ENCODE peak calls at places on chromosomes 11 and 22, in six cellular contexts. One of them, this sample, is unnamed.
A peak's percentile ranks its signal among the peaks of the same experiment; 100 is the strongest.

GRCh38 chr22:27336151-27337090 is 465.1 kb downstream of the MN1 start:
- DNase-seq in transverse colon: no peak
- DNase-seq in GM12878: no peak
- DNase-seq in testis: no peak
- DNase-seq in sigmoid colon: no peak
- DNase-seq in ovary: no peak
- DNase-seq in this sample: no peak

GRCh38 chr22:50342651-50343540 is at the start of gene PPP6R2:
- DNase-seq in transverse colon: peak; percentile 88
- DNase-seq in GM12878: no peak
- DNase-seq in testis: peak; percentile 86
- DNase-seq in sigmoid colon: peak; percentile 90
- DNase-seq in ovary: peak; percentile 87
- DNase-seq in this sample: peak; percentile 85

GRCh38 chr22:30871391-30872281 is 96.9 kb downstream of the MORC2 start:
- DNase-seq in transverse colon: peak; percentile 3
- DNase-seq in GM12878: no peak
- DNase-seq in testis: no peak
- DNase-seq in sigmoid colon: peak; percentile 40
- DNase-seq in ovary: peak; percentile 6
- DNase-seq in this sample: peak; percentile 7

GRCh38 chr22:43792905-43793304 is 19.2 kb downstream of the EFCAB6 start:
- DNase-seq in transverse colon: no peak
- DNase-seq in GM12878: no peak
- DNase-seq in testis: no peak
- DNase-seq in sigmoid colon: no peak
- DNase-seq in ovary: no peak
- DNase-seq in this sample: no peak

GRCh38 chr22:22244337-22245250 is at the start of gene VPREB1:
- DNase-seq in transverse colon: no peak
- DNase-seq in GM12878: no peak
- DNase-seq in testis: no peak
- DNase-seq in sigmoid colon: no peak
- DNase-seq in ovary: no peak
- DNase-seq in this sample: no peak

GRCh38 chr22:18110194-18110943 is at the start of gene TUBA8:
- DNase-seq in transverse colon: peak; percentile 25
- DNase-seq in GM12878: no peak
- DNase-seq in testis: peak; percentile 44
- DNase-seq in sigmoid colon: no peak
- DNase-seq in ovary: peak; percentile 48
- DNase-seq in this sample: peak; percentile 50

GRCh38 chr11:68780829-68781228 is 29.5 kb upstream of the TESMIN start:
- DNase-seq in transverse colon: peak; percentile 39
- DNase-seq in GM12878: no peak
- DNase-seq in testis: peak; percentile 85
- DNase-seq in sigmoid colon: no peak
- DNase-seq in ovary: no peak
- DNase-seq in this sample: peak; percentile 76

GRCh38 chr11:35750315-35750714 is 87.7 kb downstream of the TRIM44 start:
- DNase-seq in transverse colon: no peak
- DNase-seq in GM12878: no peak
- DNase-seq in testis: no peak
- DNase-seq in sigmoid colon: no peak
- DNase-seq in ovary: no peak
- DNase-seq in this sample: no peak

GRCh38 chr11:2891291-2891690 is 5.7 kb upstream of the CDKN1C start:
- DNase-seq in transverse colon: no peak
- DNase-seq in GM12878: no peak
- DNase-seq in testis: no peak
- DNase-seq in sigmoid colon: no peak
- DNase-seq in ovary: peak; percentile 50
- DNase-seq in this sample: no peak

GRCh38 chr11:6598555-6598954 is 4.9 kb downstream of the RRP8 start:
- DNase-seq in transverse colon: no peak
- DNase-seq in GM12878: no peak
- DNase-seq in testis: no peak
- DNase-seq in sigmoid colon: no peak
- DNase-seq in ovary: no peak
- DNase-seq in this sample: no peak

GRCh38 chr11:69422645-69423044 is 58.8 kb upstream of the LINC01488 start:
- DNase-seq in transverse colon: no peak
- DNase-seq in GM12878: no peak
- DNase-seq in testis: no peak
- DNase-seq in sigmoid colon: no peak
- DNase-seq in ovary: no peak
- DNase-seq in this sample: no peak

GRCh38 chr11:75814369-75814685 is 683 bp upstream of the UVRAG start:
- DNase-seq in transverse colon: no peak
- DNase-seq in GM12878: no peak
- DNase-seq in testis: no peak
- DNase-seq in sigmoid colon: no peak
- DNase-seq in ovary: no peak
- DNase-seq in this sample: no peak

GRCh38 chr11:105937738-105938137 is 84.3 kb downstream of the MSANTD4 start:
- DNase-seq in transverse colon: no peak
- DNase-seq in GM12878: no peak
- DNase-seq in testis: no peak
- DNase-seq in sigmoid colon: no peak
- DNase-seq in ovary: no peak
- DNase-seq in this sample: no peak

GRCh38 chr11:128251140-128251539 is 336.2 kb downstream of the ETS1 start:
- DNase-seq in transverse colon: no peak
- DNase-seq in GM12878: no peak
- DNase-seq in testis: no peak
- DNase-seq in sigmoid colon: no peak
- DNase-seq in ovary: no peak
- DNase-seq in this sample: no peak

GRCh38 chr11:72634016-72634415 is 40.2 kb downstream of the PDE2A start:
- DNase-seq in transverse colon: no peak
- DNase-seq in GM12878: no peak
- DNase-seq in testis: no peak
- DNase-seq in sigmoid colon: no peak
- DNase-seq in ovary: no peak
- DNase-seq in this sample: no peak

GRCh38 chr11:2383823-2384722 is 7.0 kb downstream of the CD81 start:
- DNase-seq in transverse colon: peak; percentile 66
- DNase-seq in GM12878: peak; percentile 39
- DNase-seq in testis: peak; percentile 56
- DNase-seq in sigmoid colon: no peak
- DNase-seq in ovary: no peak
- DNase-seq in this sample: no peak

GRCh38 chr11:86176165-86176884 is 68.2 kb upstream of the EED start:
- DNase-seq in transverse colon: no peak
- DNase-seq in GM12878: no peak
- DNase-seq in testis: no peak
- DNase-seq in sigmoid colon: no peak
- DNase-seq in ovary: no peak
- DNase-seq in this sample: no peak

GRCh38 chr11:57496109-57496820 is 19.2 kb downstream of the SLC43A1 start:
- DNase-seq in transverse colon: no peak
- DNase-seq in GM12878: no peak
- DNase-seq in testis: no peak
- DNase-seq in sigmoid colon: no peak
- DNase-seq in ovary: no peak
- DNase-seq in this sample: no peak

GRCh38 chr11:105824494-105825013 is 197.5 kb downstream of the MSANTD4 start:
- DNase-seq in transverse colon: no peak
- DNase-seq in GM12878: no peak
- DNase-seq in testis: no peak
- DNase-seq in sigmoid colon: no peak
- DNase-seq in ovary: no peak
- DNase-seq in this sample: no peak

GRCh38 chr22:19892249-19892879 is 37.7 kb upstream of the GNB1L start:
- DNase-seq in transverse colon: no peak
- DNase-seq in GM12878: no peak
- DNase-seq in testis: no peak
- DNase-seq in sigmoid colon: no peak
- DNase-seq in ovary: peak; percentile 62
- DNase-seq in this sample: no peak

GRCh38 chr22:49958462-49958921 is 2.1 kb upstream of the PIM3 start:
- DNase-seq in transverse colon: no peak
- DNase-seq in GM12878: no peak
- DNase-seq in testis: no peak
- DNase-seq in sigmoid colon: peak; percentile 65
- DNase-seq in ovary: peak; percentile 29
- DNase-seq in this sample: no peak

GRCh38 chr22:19873960-19874306 is 19.3 kb upstream of the GNB1L start:
- DNase-seq in transverse colon: no peak
- DNase-seq in GM12878: no peak
- DNase-seq in testis: no peak
- DNase-seq in sigmoid colon: no peak
- DNase-seq in ovary: peak; percentile 11
- DNase-seq in this sample: no peak

DNA sequence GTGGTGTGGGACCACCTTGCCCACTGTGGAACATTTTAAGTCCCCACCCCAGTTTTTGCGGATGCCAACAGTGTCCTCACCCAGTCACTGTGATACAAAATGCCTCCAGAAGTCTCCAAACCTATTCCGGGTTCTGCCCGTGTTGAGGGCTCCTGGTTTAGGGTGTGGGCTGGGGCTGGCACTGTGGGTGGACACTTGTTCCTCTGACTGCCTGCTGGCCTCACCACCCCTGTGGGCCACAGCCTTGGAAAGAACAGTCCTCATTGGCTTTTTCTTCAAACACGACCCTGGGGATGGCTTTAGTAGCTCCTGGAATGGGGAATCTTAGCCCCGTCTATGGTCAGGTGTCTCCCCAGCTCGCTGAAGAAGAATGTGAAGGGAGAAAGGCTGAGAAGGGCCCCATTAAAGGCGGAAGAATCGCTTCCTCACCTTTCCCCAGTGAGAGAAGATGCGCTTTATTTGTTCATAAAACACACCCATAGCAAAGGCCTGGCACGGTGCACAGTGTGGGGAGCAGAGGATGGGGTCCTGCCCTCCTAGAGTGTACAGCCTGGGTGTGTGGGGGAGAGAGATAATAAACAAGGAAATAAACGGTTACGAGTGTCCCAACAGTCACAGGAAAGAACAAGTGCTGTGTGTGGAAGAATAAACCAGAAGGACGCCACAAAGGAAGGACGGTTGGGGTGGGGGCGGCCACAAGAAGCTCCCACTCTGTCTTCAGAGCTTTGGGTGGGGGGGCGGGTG is 91.6 kb upstream of the SLC22A12 start:
- DNase-seq in transverse colon: peak; percentile 33
- DNase-seq in GM12878: no peak
- DNase-seq in testis: no peak
- DNase-seq in sigmoid colon: no peak
- DNase-seq in ovary: no peak
- DNase-seq in this sample: no peak
- TF ChIP-seq POLR2A in transverse colon: no peak
- TF ChIP-seq POLR2A in GM12878: no peak
- TF ChIP-seq POLR2A in testis: no peak
- TF ChIP-seq POLR2A in sigmoid colon: no peak
- TF ChIP-seq POLR2A in ovary: no peak
- TF ChIP-seq POLR2A in this sample: no peak

GRCh38 chr11:111978028-111978771 is 41.1 kb downstream of the DIXDC1 start:
- DNase-seq in transverse colon: peak; percentile 37
- DNase-seq in GM12878: no peak
- DNase-seq in testis: peak; percentile 83
- DNase-seq in sigmoid colon: peak; percentile 90
- DNase-seq in ovary: peak; percentile 61
- DNase-seq in this sample: peak; percentile 72
- H3K27ac ChIP-seq in transverse colon: peak overlapping the region; percentile 89
- H3K27ac ChIP-seq in GM12878: no peak overlapping the region
- H3K27ac ChIP-seq in testis: peak overlapping the region; percentile 88
- H3K27ac ChIP-seq in sigmoid colon: peak overlapping the region; percentile 95
- H3K27ac ChIP-seq in ovary: peak overlapping the region; percentile 84
- H3K27ac ChIP-seq in this sample: peak overlapping the region; percentile 92

GRCh38 chr22:46029036-46029435 is 52.1 kb upstream of the WNT7B start:
- DNase-seq in transverse colon: no peak
- DNase-seq in GM12878: no peak
- DNase-seq in testis: no peak
- DNase-seq in sigmoid colon: no peak
- DNase-seq in ovary: peak; percentile 10
- DNase-seq in this sample: peak; percentile 51

GRCh38 chr22:46025973-46026906 is 49.3 kb upstream of the WNT7B start:
- DNase-seq in transverse colon: no peak
- DNase-seq in GM12878: no peak
- DNase-seq in testis: no peak
- DNase-seq in sigmoid colon: peak; percentile 66
- DNase-seq in ovary: peak; percentile 43
- DNase-seq in this sample: peak; percentile 14

GRCh38 chr22:46028069-46028991 is 51.4 kb upstream of the WNT7B start:
- DNase-seq in transverse colon: no peak
- DNase-seq in GM12878: no peak
- DNase-seq in testis: no peak
- DNase-seq in sigmoid colon: peak; percentile 61
- DNase-seq in ovary: peak; percentile 42
- DNase-seq in this sample: peak; percentile 18

GRCh38 chr22:46026907-46027218 is 49.9 kb upstream of the WNT7B start:
- DNase-seq in transverse colon: no peak
- DNase-seq in GM12878: no peak
- DNase-seq in testis: no peak
- DNase-seq in sigmoid colon: no peak
- DNase-seq in ovary: no peak
- DNase-seq in this sample: peak; percentile 7

GRCh38 chr22:46027219-46028068 is 50.5 kb upstream of the WNT7B start:
- DNase-seq in transverse colon: peak; percentile 85
- DNase-seq in GM12878: no peak
- DNase-seq in testis: peak; percentile 86
- DNase-seq in sigmoid colon: peak; percentile 80
- DNase-seq in ovary: peak; percentile 85
- DNase-seq in this sample: peak; percentile 79
- TF ChIP-seq POLR2A in transverse colon: peak; percentile 32
- TF ChIP-seq POLR2A in GM12878: no peak
- TF ChIP-seq POLR2A in testis: no peak
- TF ChIP-seq POLR2A in sigmoid colon: no peak
- TF ChIP-seq POLR2A in ovary: peak; percentile 39
- TF ChIP-seq POLR2A in this sample: peak; percentile 66

DNA sequence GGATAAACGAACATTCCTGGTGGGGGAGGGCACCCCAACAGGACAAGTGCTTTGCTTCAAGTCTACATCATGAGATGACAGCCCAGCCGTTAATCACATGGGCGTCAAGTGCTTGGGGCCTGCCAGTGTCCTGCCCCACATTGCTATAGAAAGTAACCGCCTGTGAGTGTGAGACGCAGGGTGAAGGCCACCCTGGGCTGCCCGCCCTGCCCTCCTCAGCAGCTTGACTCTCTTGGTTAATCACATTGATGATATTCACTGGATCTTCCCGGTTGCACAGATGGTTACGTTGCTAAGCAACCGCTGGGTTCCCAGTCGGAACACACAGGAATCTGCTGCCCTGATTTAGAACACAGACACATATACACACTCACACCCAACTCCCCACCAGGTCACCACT is 79.3 kb downstream of the CTTN start:
- DNase-seq in transverse colon: no peak
- DNase-seq in GM12878: no peak
- DNase-seq in testis: no peak
- DNase-seq in sigmoid colon: no peak
- DNase-seq in ovary: no peak
- DNase-seq in this sample: peak; percentile 81
- H3K27ac ChIP-seq in transverse colon: no peak overlapping the region
- H3K27ac ChIP-seq in GM12878: no peak overlapping the region
- H3K27ac ChIP-seq in testis: no peak overlapping the region
- H3K27ac ChIP-seq in sigmoid colon: no peak overlapping the region
- H3K27ac ChIP-seq in ovary: no peak overlapping the region
- H3K27ac ChIP-seq in this sample: no peak overlapping the region

This sample was measured in adrenal gland.